ENCODE peak calls at places on chromosomes 4 and X, in seven cellular contexts. One of them, this sample, is unnamed.

GRCh38 chr4:4590496-4590895 is 48.6 kb upstream of the STX18 start:
- DNase-seq in heart right ventricle: no peak
- DNase-seq in RPMI7951: peak; percentile 78
- DNase-seq in stimulated activated naive CD8-positive, alpha-beta T cell treated with anti-CD3 and anti-CD28 coated beads, Interleukin-15, amount 100 ng/mL, for 72 hours: no peak
- DNase-seq in nephron progenitor cell: no peak
- DNase-seq in NCI-H1092: no peak
- DNase-seq in frontal cortex: no peak
- DNase-seq in this sample: no peak

GRCh38 chr4:153427363-153428071 is 38.6 kb upstream of the TMEM131L start:
- DNase-seq in heart right ventricle: no peak
- DNase-seq in RPMI7951: no peak
- DNase-seq in stimulated activated naive CD8-positive, alpha-beta T cell treated with anti-CD3 and anti-CD28 coated beads, Interleukin-15, amount 100 ng/mL, for 72 hours: no peak
- DNase-seq in nephron progenitor cell: no peak
- DNase-seq in NCI-H1092: no peak
- DNase-seq in frontal cortex: no peak
- DNase-seq in this sample: no peak

GRCh38 chr4:120724656-120725055 is 197.9 kb downstream of the PRDM5 start:
- DNase-seq in heart right ventricle: no peak
- DNase-seq in RPMI7951: no peak
- DNase-seq in stimulated activated naive CD8-positive, alpha-beta T cell treated with anti-CD3 and anti-CD28 coated beads, Interleukin-15, amount 100 ng/mL, for 72 hours: no peak
- DNase-seq in nephron progenitor cell: no peak
- DNase-seq in NCI-H1092: no peak
- DNase-seq in frontal cortex: no peak
- DNase-seq in this sample: no peak

GRCh38 chrX:29241831-29242230 is 654.6 kb downstream of the IL1RAPL1 start:
- DNase-seq in heart right ventricle: no peak
- DNase-seq in RPMI7951: no peak
- DNase-seq in stimulated activated naive CD8-positive, alpha-beta T cell treated with anti-CD3 and anti-CD28 coated beads, Interleukin-15, amount 100 ng/mL, for 72 hours: no peak
- DNase-seq in nephron progenitor cell: no peak
- DNase-seq in NCI-H1092: no peak
- DNase-seq in frontal cortex: no peak
- DNase-seq in this sample: no peak

GRCh38 chr4:168551211-168551610 is 54.4 kb downstream of the PALLD start:
- DNase-seq in heart right ventricle: no peak
- DNase-seq in RPMI7951: peak; percentile 51
- DNase-seq in stimulated activated naive CD8-positive, alpha-beta T cell treated with anti-CD3 and anti-CD28 coated beads, Interleukin-15, amount 100 ng/mL, for 72 hours: no peak
- DNase-seq in nephron progenitor cell: no peak
- DNase-seq in NCI-H1092: no peak
- DNase-seq in frontal cortex: no peak
- DNase-seq in this sample: no peak

GRCh38 chr4:106609917-106610316 is 241.3 kb upstream of the GIMD1 start:
- DNase-seq in heart right ventricle: no peak
- DNase-seq in RPMI7951: no peak
- DNase-seq in stimulated activated naive CD8-positive, alpha-beta T cell treated with anti-CD3 and anti-CD28 coated beads, Interleukin-15, amount 100 ng/mL, for 72 hours: no peak
- DNase-seq in nephron progenitor cell: no peak
- DNase-seq in NCI-H1092: no peak
- DNase-seq in frontal cortex: no peak
- DNase-seq in this sample: no peak

GRCh38 chrX:125096469-125096868 is 223.2 kb upstream of the TEX13C start:
- DNase-seq in heart right ventricle: no peak
- DNase-seq in RPMI7951: no peak
- DNase-seq in stimulated activated naive CD8-positive, alpha-beta T cell treated with anti-CD3 and anti-CD28 coated beads, Interleukin-15, amount 100 ng/mL, for 72 hours: no peak
- DNase-seq in nephron progenitor cell: no peak
- DNase-seq in NCI-H1092: no peak
- DNase-seq in frontal cortex: no peak
- DNase-seq in this sample: no peak

GRCh38 chr4:170325599-170325998 is 235.8 kb upstream of the AADAT start:
- DNase-seq in heart right ventricle: no peak
- DNase-seq in RPMI7951: no peak
- DNase-seq in stimulated activated naive CD8-positive, alpha-beta T cell treated with anti-CD3 and anti-CD28 coated beads, Interleukin-15, amount 100 ng/mL, for 72 hours: no peak
- DNase-seq in nephron progenitor cell: no peak
- DNase-seq in NCI-H1092: no peak
- DNase-seq in frontal cortex: no peak
- DNase-seq in this sample: no peak

GRCh38 chr4:83108101-83108861 is 6.2 kb downstream of the PLAC8 start:
- DNase-seq in heart right ventricle: no peak
- DNase-seq in RPMI7951: no peak
- DNase-seq in stimulated activated naive CD8-positive, alpha-beta T cell treated with anti-CD3 and anti-CD28 coated beads, Interleukin-15, amount 100 ng/mL, for 72 hours: peak; percentile 46
- DNase-seq in nephron progenitor cell: no peak
- DNase-seq in NCI-H1092: no peak
- DNase-seq in frontal cortex: no peak
- DNase-seq in this sample: no peak

GRCh38 chrX:154327026-154327820 is 31.6 kb downstream of the TKTL1 start:
- DNase-seq in heart right ventricle: no peak
- DNase-seq in RPMI7951: no peak
- DNase-seq in stimulated activated naive CD8-positive, alpha-beta T cell treated with anti-CD3 and anti-CD28 coated beads, Interleukin-15, amount 100 ng/mL, for 72 hours: no peak
- DNase-seq in nephron progenitor cell: no peak
- DNase-seq in NCI-H1092: no peak
- DNase-seq in frontal cortex: no peak
- DNase-seq in this sample: no peak

GRCh38 chr4:137015759-137016409 is 516.4 kb downstream of the PCDH18 start:
- DNase-seq in heart right ventricle: no peak
- DNase-seq in RPMI7951: no peak
- DNase-seq in stimulated activated naive CD8-positive, alpha-beta T cell treated with anti-CD3 and anti-CD28 coated beads, Interleukin-15, amount 100 ng/mL, for 72 hours: no peak
- DNase-seq in nephron progenitor cell: no peak
- DNase-seq in NCI-H1092: no peak
- DNase-seq in frontal cortex: no peak
- DNase-seq in this sample: no peak

GRCh38 chrX:110563276-110563675 is 204.6 kb downstream of the RTL9 start:
- DNase-seq in heart right ventricle: no peak
- DNase-seq in RPMI7951: peak; percentile 87
- DNase-seq in stimulated activated naive CD8-positive, alpha-beta T cell treated with anti-CD3 and anti-CD28 coated beads, Interleukin-15, amount 100 ng/mL, for 72 hours: no peak
- DNase-seq in nephron progenitor cell: no peak
- DNase-seq in NCI-H1092: no peak
- DNase-seq in frontal cortex: no peak
- DNase-seq in this sample: no peak

GRCh38 chrX:122184791-122185190 is 999.3 kb upstream of the GRIA3 start:
- DNase-seq in heart right ventricle: no peak
- DNase-seq in RPMI7951: no peak
- DNase-seq in stimulated activated naive CD8-positive, alpha-beta T cell treated with anti-CD3 and anti-CD28 coated beads, Interleukin-15, amount 100 ng/mL, for 72 hours: no peak
- DNase-seq in nephron progenitor cell: no peak
- DNase-seq in NCI-H1092: no peak
- DNase-seq in frontal cortex: no peak
- DNase-seq in this sample: no peak

GRCh38 chr4:120018786-120019185 is 47.9 kb downstream of the MAD2L1 start:
- DNase-seq in heart right ventricle: no peak
- DNase-seq in RPMI7951: no peak
- DNase-seq in stimulated activated naive CD8-positive, alpha-beta T cell treated with anti-CD3 and anti-CD28 coated beads, Interleukin-15, amount 100 ng/mL, for 72 hours: no peak
- DNase-seq in nephron progenitor cell: no peak
- DNase-seq in NCI-H1092: no peak
- DNase-seq in frontal cortex: no peak
- DNase-seq in this sample: no peak

GRCh38 chr4:106766519-106766918 is 269.6 kb downstream of the DKK2 start:
- DNase-seq in heart right ventricle: no peak
- DNase-seq in RPMI7951: no peak
- DNase-seq in stimulated activated naive CD8-positive, alpha-beta T cell treated with anti-CD3 and anti-CD28 coated beads, Interleukin-15, amount 100 ng/mL, for 72 hours: no peak
- DNase-seq in nephron progenitor cell: no peak
- DNase-seq in NCI-H1092: no peak
- DNase-seq in frontal cortex: no peak
- DNase-seq in this sample: no peak